ENCODE peak calls at places on chromosomes 4 and X, in six cellular contexts. One of them, this sample, is unnamed.

GRCh38 chrX:118215346-118215745 is 98.7 kb upstream of the KLHL13 start:
- DNase-seq in right cardiac atrium: no peak
- DNase-seq in CD4-positive, alpha-beta T cell: no peak
- DNase-seq in Peyer's patch: no peak
- DNase-seq in upper lobe of left lung: no peak
- DNase-seq in H9: no peak
- DNase-seq in this sample: no peak

GRCh38 chrX:133698298-133698697 is 283.0 kb upstream of the GPC4 start:
- DNase-seq in right cardiac atrium: no peak
- DNase-seq in CD4-positive, alpha-beta T cell: no peak
- DNase-seq in upper lobe of left lung: no peak
- DNase-seq in H9: no peak
- DNase-seq in Peyer's patch: no peak
- DNase-seq in this sample: no peak

GRCh38 chr4:146763560-146763959 is 124.9 kb downstream of the POU4F2 start:
- DNase-seq in CD4-positive, alpha-beta T cell: no peak
- DNase-seq in right cardiac atrium: no peak
- DNase-seq in Peyer's patch: no peak
- DNase-seq in H9: no peak
- DNase-seq in upper lobe of left lung: no peak
- DNase-seq in this sample: no peak

GRCh38 chrX:48530736-48531135 is 8.8 kb upstream of the TBC1D25 start:
- DNase-seq in Peyer's patch: no peak
- DNase-seq in right cardiac atrium: no peak
- DNase-seq in H9: no peak
- DNase-seq in CD4-positive, alpha-beta T cell: no peak
- DNase-seq in upper lobe of left lung: no peak
- DNase-seq in this sample: no peak

GRCh38 chr4:4714330-4714729 is 145.1 kb upstream of the MSX1 start:
- DNase-seq in CD4-positive, alpha-beta T cell: no peak
- DNase-seq in upper lobe of left lung: no peak
- DNase-seq in H9: no peak
- DNase-seq in Peyer's patch: no peak
- DNase-seq in right cardiac atrium: no peak
- DNase-seq in this sample: no peak

GRCh38 chr4:17280266-17280665 is 231.6 kb downstream of the QDPR start:
- DNase-seq in H9: no peak
- DNase-seq in Peyer's patch: no peak
- DNase-seq in CD4-positive, alpha-beta T cell: no peak
- DNase-seq in right cardiac atrium: no peak
- DNase-seq in upper lobe of left lung: no peak
- DNase-seq in this sample: no peak

GRCh38 chrX:99777912-99778311 is 632.2 kb downstream of the PCDH19 start:
- DNase-seq in CD4-positive, alpha-beta T cell: no peak
- DNase-seq in Peyer's patch: no peak
- DNase-seq in H9: no peak
- DNase-seq in upper lobe of left lung: no peak
- DNase-seq in right cardiac atrium: no peak
- DNase-seq in this sample: no peak

GRCh38 chr4:82519072-82519471 is 42.7 kb downstream of the TMEM150C start:
- DNase-seq in right cardiac atrium: no peak
- DNase-seq in Peyer's patch: no peak
- DNase-seq in upper lobe of left lung: no peak
- DNase-seq in H9: no peak
- DNase-seq in CD4-positive, alpha-beta T cell: no peak
- DNase-seq in this sample: no peak

GRCh38 chrX:7159132-7159861 is 11.3 kb upstream of the PUDP start:
- DNase-seq in Peyer's patch: no peak
- DNase-seq in H9: no peak
- DNase-seq in right cardiac atrium: no peak
- DNase-seq in upper lobe of left lung: peak
- DNase-seq in CD4-positive, alpha-beta T cell: no peak
- DNase-seq in this sample: no peak

GRCh38 chrX:135484636-135485289 is 35.7 kb upstream of the INTS6L start:
- DNase-seq in right cardiac atrium: no peak
- DNase-seq in H9: no peak
- DNase-seq in CD4-positive, alpha-beta T cell: no peak
- DNase-seq in Peyer's patch: peak
- DNase-seq in upper lobe of left lung: no peak
- DNase-seq in this sample: peak

GRCh38 chrX:48958635-48959094 is 1.3 kb upstream of the OTUD5 start:
- DNase-seq in H9: no peak
- DNase-seq in upper lobe of left lung: no peak
- DNase-seq in CD4-positive, alpha-beta T cell: no peak
- DNase-seq in right cardiac atrium: peak
- DNase-seq in Peyer's patch: peak
- DNase-seq in this sample: peak

GRCh38 chr4:75512336-75513211 is 1.6 kb downstream of the RCHY1 start:
- DNase-seq in CD4-positive, alpha-beta T cell: no peak
- DNase-seq in H9: no peak
- DNase-seq in Peyer's patch: no peak
- DNase-seq in right cardiac atrium: no peak
- DNase-seq in upper lobe of left lung: peak
- DNase-seq in this sample: no peak

GRCh38 chr4:14701896-14702295 is 300.4 kb upstream of the CPEB2 start:
- DNase-seq in CD4-positive, alpha-beta T cell: no peak
- DNase-seq in Peyer's patch: no peak
- DNase-seq in upper lobe of left lung: no peak
- DNase-seq in right cardiac atrium: peak
- DNase-seq in H9: no peak
- DNase-seq in this sample: peak

GRCh38 chr4:59583845-59584568 is 1616.1 kb upstream of the ADGRL3 start:
- DNase-seq in H9: no peak
- DNase-seq in upper lobe of left lung: no peak
- DNase-seq in Peyer's patch: no peak
- DNase-seq in CD4-positive, alpha-beta T cell: no peak
- DNase-seq in right cardiac atrium: no peak
- DNase-seq in this sample: no peak

GRCh38 chr4:97656034-97656720 is 487.1 kb downstream of the STPG2 start:
- DNase-seq in H9: no peak
- DNase-seq in CD4-positive, alpha-beta T cell: no peak
- DNase-seq in right cardiac atrium: no peak
- DNase-seq in Peyer's patch: no peak
- DNase-seq in upper lobe of left lung: no peak
- DNase-seq in this sample: no peak

GRCh38 chr4:186216465-186217024 is 10.8 kb upstream of the KLKB1 start:
- DNase-seq in upper lobe of left lung: no peak
- DNase-seq in Peyer's patch: no peak
- DNase-seq in right cardiac atrium: no peak
- DNase-seq in CD4-positive, alpha-beta T cell: no peak
- DNase-seq in H9: no peak
- DNase-seq in this sample: no peak

GRCh38 chr4:165974647-165975335 is 101.8 kb downstream of the TLL1 start:
- DNase-seq in upper lobe of left lung: no peak
- DNase-seq in CD4-positive, alpha-beta T cell: no peak
- DNase-seq in H9: no peak
- DNase-seq in Peyer's patch: no peak
- DNase-seq in right cardiac atrium: no peak
- DNase-seq in this sample: no peak

GRCh38 chr4:140168474-140168873 is 14.5 kb upstream of the MAML3 start:
- DNase-seq in upper lobe of left lung: no peak
- DNase-seq in right cardiac atrium: no peak
- DNase-seq in H9: no peak
- DNase-seq in CD4-positive, alpha-beta T cell: no peak
- DNase-seq in Peyer's patch: no peak
- DNase-seq in this sample: no peak

GRCh38 chrX:118498351-118498750 is 2.7 kb downstream of the DOCK11 start:
- DNase-seq in upper lobe of left lung: no peak
- DNase-seq in Peyer's patch: no peak
- DNase-seq in CD4-positive, alpha-beta T cell: no peak
- DNase-seq in right cardiac atrium: no peak
- DNase-seq in H9: no peak
- DNase-seq in this sample: no peak

GRCh38 chr4:40763228-40763716 is 13.5 kb downstream of the NSUN7 start:
- DNase-seq in right cardiac atrium: no peak
- DNase-seq in H9: no peak
- DNase-seq in upper lobe of left lung: no peak
- DNase-seq in CD4-positive, alpha-beta T cell: no peak
- DNase-seq in Peyer's patch: no peak
- DNase-seq in this sample: no peak

GRCh38 chr4:142407569-142407968 is 438.5 kb downstream of the INPP4B start:
- DNase-seq in CD4-positive, alpha-beta T cell: no peak
- DNase-seq in upper lobe of left lung: no peak
- DNase-seq in right cardiac atrium: no peak
- DNase-seq in Peyer's patch: no peak
- DNase-seq in H9: no peak
- DNase-seq in this sample: no peak

GRCh38 chr4:8730681-8731080 is 138.1 kb downstream of the CPZ start:
- DNase-seq in H9: no peak
- DNase-seq in upper lobe of left lung: peak
- DNase-seq in CD4-positive, alpha-beta T cell: no peak
- DNase-seq in Peyer's patch: peak
- DNase-seq in right cardiac atrium: no peak
- DNase-seq in this sample: peak

GRCh38 chr4:143254479-143255216 is 69.9 kb downstream of the USP38 start:
- DNase-seq in CD4-positive, alpha-beta T cell: no peak
- DNase-seq in upper lobe of left lung: no peak
- DNase-seq in right cardiac atrium: no peak
- DNase-seq in H9: peak
- DNase-seq in Peyer's patch: no peak
- DNase-seq in this sample: no peak

GRCh38 chr4:112266823-112267222 is 18.9 kb downstream of the TIFA start:
- DNase-seq in upper lobe of left lung: no peak
- DNase-seq in CD4-positive, alpha-beta T cell: no peak
- DNase-seq in Peyer's patch: no peak
- DNase-seq in right cardiac atrium: no peak
- DNase-seq in H9: no peak
- DNase-seq in this sample: no peak

GRCh38 chr4:2354127-2354526 is 64.3 kb downstream of the ZFYVE28 start:
- DNase-seq in upper lobe of left lung: no peak
- DNase-seq in Peyer's patch: peak
- DNase-seq in CD4-positive, alpha-beta T cell: peak
- DNase-seq in right cardiac atrium: no peak
- DNase-seq in H9: peak
- DNase-seq in this sample: no peak

GRCh38 chr4:144174401-144175067 is 34.0 kb upstream of the GYPA start:
- DNase-seq in Peyer's patch: no peak
- DNase-seq in H9: no peak
- DNase-seq in upper lobe of left lung: no peak
- DNase-seq in CD4-positive, alpha-beta T cell: no peak
- DNase-seq in right cardiac atrium: no peak
- DNase-seq in this sample: no peak

GRCh38 chrX:27186671-27187070 is 276.5 kb downstream of the PPP4R3C start:
- DNase-seq in H9: peak
- DNase-seq in upper lobe of left lung: peak
- DNase-seq in Peyer's patch: peak
- DNase-seq in right cardiac atrium: no peak
- DNase-seq in CD4-positive, alpha-beta T cell: no peak
- DNase-seq in this sample: peak

GRCh38 chrX:141760761-141761160 is 62.2 kb upstream of the SPANXD start:
- DNase-seq in H9: no peak
- DNase-seq in Peyer's patch: no peak
- DNase-seq in upper lobe of left lung: no peak
- DNase-seq in right cardiac atrium: no peak
- DNase-seq in CD4-positive, alpha-beta T cell: no peak
- DNase-seq in this sample: no peak

DNA sequence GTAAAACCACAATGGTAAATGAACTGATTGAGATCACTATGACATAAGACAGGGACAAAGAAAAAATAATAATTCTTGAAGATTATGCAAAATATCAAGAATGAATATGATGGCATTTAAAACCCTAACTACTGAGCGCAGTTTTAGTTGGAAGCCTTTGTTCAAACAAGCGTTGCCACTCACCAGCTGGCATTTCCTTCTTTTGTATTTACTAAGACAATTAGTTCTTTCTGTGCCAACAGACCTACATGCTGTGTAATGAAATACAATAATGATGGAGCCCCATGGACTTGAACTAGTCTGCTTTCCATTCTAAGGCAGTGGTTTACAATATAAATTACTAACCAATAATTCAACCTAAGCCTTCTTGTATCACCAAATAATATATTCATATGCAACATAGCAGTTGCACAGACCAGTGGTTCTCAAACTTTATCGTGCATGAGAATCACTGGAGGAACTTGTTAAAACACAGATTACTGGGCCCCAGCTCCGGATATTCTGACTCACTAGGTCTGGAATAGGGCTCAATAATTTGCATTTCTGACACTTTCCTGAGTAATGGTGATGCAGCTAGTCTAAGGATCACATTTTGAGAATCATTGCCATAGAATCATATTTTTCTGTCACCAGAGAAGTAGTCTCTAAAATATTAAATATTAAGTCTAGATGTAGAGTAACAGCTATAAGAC is 196.4 kb upstream of the MAGEB18 start:
- DNase-seq in right cardiac atrium: no peak
- DNase-seq in H9: no peak
- DNase-seq in upper lobe of left lung: no peak
- DNase-seq in CD4-positive, alpha-beta T cell: no peak
- DNase-seq in Peyer's patch: no peak
- DNase-seq in this sample: no peak
- H3K27ac ChIP-seq in right cardiac atrium: no peak
- H3K27ac ChIP-seq in H9: no peak
- H3K27ac ChIP-seq in upper lobe of left lung: no peak
- H3K27ac ChIP-seq in CD4-positive, alpha-beta T cell: no peak
- H3K27ac ChIP-seq in Peyer's patch: no peak
- H3K27ac ChIP-seq in this sample: no peak

GRCh38 chrX:71450433-71451106 is 82.3 kb upstream of the OGT start:
- DNase-seq in right cardiac atrium: no peak
- DNase-seq in upper lobe of left lung: no peak
- DNase-seq in Peyer's patch: no peak
- DNase-seq in CD4-positive, alpha-beta T cell: no peak
- DNase-seq in H9: no peak
- DNase-seq in this sample: no peak
- H3K27ac ChIP-seq in right cardiac atrium: no peak
- H3K27ac ChIP-seq in upper lobe of left lung: no peak
- H3K27ac ChIP-seq in Peyer's patch: no peak
- H3K27ac ChIP-seq in CD4-positive, alpha-beta T cell: no peak
- H3K27ac ChIP-seq in H9: no peak
- H3K27ac ChIP-seq in this sample: no peak

GRCh38 chr4:110033994-110034393 is 121.3 kb downstream of the EGF start:
- DNase-seq in upper lobe of left lung: peak
- DNase-seq in Peyer's patch: peak
- DNase-seq in right cardiac atrium: no peak
- DNase-seq in H9: no peak
- DNase-seq in CD4-positive, alpha-beta T cell: no peak
- DNase-seq in this sample: peak
- H3K27ac ChIP-seq in upper lobe of left lung: no peak
- H3K27ac ChIP-seq in Peyer's patch: no peak
- H3K27ac ChIP-seq in right cardiac atrium: no peak
- H3K27ac ChIP-seq in H9: no peak
- H3K27ac ChIP-seq in CD4-positive, alpha-beta T cell: no peak
- H3K27ac ChIP-seq in this sample: no peak

GRCh38 chr4:6858997-6859396 is 50.6 kb upstream of the TBC1D14 start:
- DNase-seq in upper lobe of left lung: no peak
- DNase-seq in H9: no peak
- DNase-seq in Peyer's patch: no peak
- DNase-seq in right cardiac atrium: no peak
- DNase-seq in CD4-positive, alpha-beta T cell: no peak
- DNase-seq in this sample: no peak

GRCh38 chr4:6855692-6856297 is 53.8 kb upstream of the TBC1D14 start:
- DNase-seq in H9: no peak
- DNase-seq in CD4-positive, alpha-beta T cell: no peak
- DNase-seq in right cardiac atrium: no peak
- DNase-seq in upper lobe of left lung: no peak
- DNase-seq in Peyer's patch: no peak
- DNase-seq in this sample: peak

GRCh38 chr4:6857009-6857882 is 52.4 kb upstream of the TBC1D14 start:
- DNase-seq in CD4-positive, alpha-beta T cell: no peak
- DNase-seq in Peyer's patch: no peak
- DNase-seq in right cardiac atrium: no peak
- DNase-seq in upper lobe of left lung: no peak
- DNase-seq in H9: no peak
- DNase-seq in this sample: no peak

GRCh38 chr4:6854098-6854744 is 55.4 kb upstream of the TBC1D14 start:
- DNase-seq in upper lobe of left lung: peak
- DNase-seq in H9: no peak
- DNase-seq in right cardiac atrium: no peak
- DNase-seq in CD4-positive, alpha-beta T cell: no peak
- DNase-seq in Peyer's patch: no peak
- DNase-seq in this sample: no peak

GRCh38 chr4:6856391-6856790 is 53.2 kb upstream of the TBC1D14 start:
- DNase-seq in Peyer's patch: no peak
- DNase-seq in CD4-positive, alpha-beta T cell: no peak
- DNase-seq in H9: no peak
- DNase-seq in right cardiac atrium: no peak
- DNase-seq in upper lobe of left lung: no peak
- DNase-seq in this sample: no peak
- H3K27ac ChIP-seq in Peyer's patch: no peak
- H3K27ac ChIP-seq in CD4-positive, alpha-beta T cell: no peak
- H3K27ac ChIP-seq in H9: no peak
- H3K27ac ChIP-seq in right cardiac atrium: no peak
- H3K27ac ChIP-seq in upper lobe of left lung: no peak
- H3K27ac ChIP-seq in this sample: peak

This sample was measured in body of pancreas.